ENCODE peak calls at places on chromosomes 3 and 15, in seven cellular contexts. A is tibial nerve; B is suprapubic skin; P is neural progenitor cell; J is CD8-positive, alpha-beta T cell; F is lower lobe of right lung; D is cardiac muscle cell. K is an unnamed sample. For H3K9me3, the result is how much of the 10 kb centered on the place peaks cover.

GRCh38 chr3:197736010-197736490 is 654 bp downstream of the RUBCN start:
- DNase-seq in B (no peak), D (no peak), P (peak), F (no peak), J (peak), A (no peak), K (peak)

GRCh38 chr3:64303401-64303800 is 78.1 kb upstream of the PRICKLE2 start:
- DNase-seq in J (no peak), A (no peak), F (no peak), B (no peak), D (peak), P (no peak), K (no peak)

GRCh38 chr3:16704938-16705337 is 99.7 kb upstream of the DAZL start:
- DNase-seq in D (no peak), J (no peak), A (no peak), B (no peak), F (no peak), P (no peak), K (no peak)

GRCh38 chr3:632571-633170 is 436.1 kb downstream of the CHL1 start:
- DNase-seq in A (no peak), B (no peak), D (peak), P (peak), J (peak), F (no peak), K (peak)

GRCh38 chr15:90413411-90414379 is 25.7 kb downstream of the IQGAP1 start:
- DNase-seq in J (no peak), P (no peak), D (peak), F (no peak), A (no peak), B (no peak), K (no peak)

GRCh38 chr15:50181983-50182232 is at the start of gene SLC27A2:
- DNase-seq in P (peak), F (peak), J (no peak), D (peak), A (no peak), B (no peak), K (no peak)

GRCh38 chr15:70817266-70817665 is 36.7 kb downstream of the LARP6 start:
- DNase-seq in P (no peak), B (no peak), F (no peak), D (no peak), A (no peak), J (no peak), K (no peak)

GRCh38 chr15:38169982-38170381 is 82.7 kb upstream of the SPRED1 start:
- DNase-seq in D (peak), P (no peak), F (no peak), J (no peak), B (no peak), A (no peak), K (no peak)

GRCh38 chr3:182490601-182491485 is 302.5 kb upstream of the ATP11B start:
- DNase-seq in J (no peak), F (no peak), B (no peak), D (peak), A (no peak), P (peak), K (no peak)

GRCh38 chr3:139433089-139433488 is 43.2 kb downstream of the RBP2 start:
- DNase-seq in A (no peak), D (no peak), F (no peak), J (no peak), B (no peak), P (no peak), K (no peak)

GRCh38 chr3:12046406-12046805 is 42.2 kb downstream of the SYN2 start:
- DNase-seq in P (peak), B (no peak), D (no peak), J (no peak), A (no peak), F (no peak), K (no peak)

GRCh38 chr3:101639280-101639963 is 37.5 kb downstream of the ZBTB11 start:
- DNase-seq in D (no peak), B (no peak), P (no peak), A (no peak), J (no peak), F (no peak), K (no peak)

GRCh38 chr15:75712668-75713337 is at the start of gene CSPG4:
- DNase-seq in B (no peak), P (peak), A (peak), D (peak), J (no peak), F (no peak), K (no peak)

GRCh38 chr3:132659000-132659369 is 624 bp downstream of the ACAD11 start:
- DNase-seq in A (no peak), J (no peak), B (no peak), P (peak), D (no peak), F (no peak), K (no peak)

GRCh38 chr15:100725121-100726069 is 123.0 kb downstream of the ASB7 start:
- DNase-seq in B (no peak), J (no peak), F (no peak), A (no peak), D (peak), P (no peak), K (no peak)

GRCh38 chr3:127141921-127142730 is 50.8 kb upstream of the PRR23E start:
- DNase-seq in D (no peak), P (no peak), F (no peak), B (no peak), A (no peak), J (no peak), K (no peak)

GRCh38 chr3:63625161-63625560 is 27.3 kb upstream of the SNTN start:
- DNase-seq in B (no peak), F (no peak), A (no peak), P (no peak), D (peak), J (no peak), K (no peak)

GRCh38 chr3:62403765-62404164 is 30.4 kb upstream of the FEZF2 start:
- DNase-seq in D (no peak), A (no peak), J (no peak), B (no peak), F (no peak), P (no peak), K (no peak)

GRCh38 chr3:8629151-8630021 is 15.2 kb downstream of the SSUH2 start:
- DNase-seq in A (peak), J (no peak), D (peak), F (peak), B (peak), P (no peak), K (no peak)

GRCh38 chr15:68096099-68096498 is 42.0 kb downstream of the PIAS1 start:
- DNase-seq in J (no peak), F (no peak), D (no peak), B (no peak), A (no peak), P (no peak), K (no peak)
- H3K9me3 ChIP-seq in J (under half), F (under half), D (under half), B (under half), A (under half), P (under half), K (under half)

GRCh38 chr3:136546718-136547117 is 205.5 kb downstream of the STAG1 start:
- DNase-seq in A (no peak), F (no peak), P (no peak), J (no peak), D (peak), B (no peak), K (no peak)
- TF ChIP-seq CTCF in A (no peak), F (no peak), P (peak), J (peak), D (peak), B (no peak), K (peak)

DNA sequence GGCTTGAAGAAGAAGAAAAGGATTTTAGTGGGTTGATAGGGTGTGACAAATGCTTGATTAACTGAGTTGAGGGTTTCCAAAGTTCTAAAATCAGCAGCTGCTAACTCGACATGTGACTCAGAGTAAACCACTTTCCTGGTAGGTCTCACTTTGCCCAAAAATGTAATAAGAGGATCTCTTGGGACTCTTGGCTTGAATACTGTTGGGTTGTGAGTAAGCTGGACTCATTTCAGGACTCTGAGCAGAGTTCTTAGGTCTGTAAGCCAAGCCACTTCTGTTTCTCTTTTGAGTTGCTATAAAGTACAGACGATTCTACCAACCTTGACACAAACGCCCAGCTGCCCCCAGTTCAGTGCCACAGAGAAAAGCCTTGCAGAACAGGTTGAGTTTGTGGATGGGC is 241.1 kb downstream of the ZNF621 start:
- DNase-seq in D (peak), P (no peak), F (no peak), B (no peak), A (no peak), J (no peak), K (no peak)
- H3K4me3 ChIP-seq in D (no peak), P (no peak), F (no peak), B (no peak), A (no peak), J (no peak), K (no peak)

GRCh38 chr15:95712785-95713184 is 617.7 kb upstream of the NR2F2 start:
- DNase-seq in A (no peak), P (no peak), B (no peak), F (no peak), D (no peak), J (no peak), K (no peak)
- H3K9me3 ChIP-seq in A (under half), P (under half), B (under half), F (under half), D (under half), J (under half), K (under half)

DNA sequence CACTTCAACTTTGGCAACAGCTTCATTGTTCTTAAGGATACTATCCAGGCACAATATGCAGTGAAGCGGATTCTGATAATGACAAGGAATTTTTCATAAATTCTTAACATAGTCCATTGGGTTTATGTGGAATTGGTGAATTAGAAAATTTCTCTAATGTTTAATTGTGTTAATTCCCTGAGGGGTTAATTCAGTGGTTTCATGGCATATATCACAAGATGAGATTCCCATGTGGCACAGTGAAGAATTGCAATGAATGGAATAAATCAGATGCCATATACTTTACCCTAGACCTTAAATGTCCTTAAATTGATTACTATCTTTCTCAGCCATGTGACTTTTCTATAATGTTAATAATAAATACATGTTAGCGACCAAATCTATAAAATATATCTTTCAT is 1244.1 kb downstream of the ROBO2 start:
- DNase-seq in J (no peak), B (no peak), P (no peak), A (no peak), F (no peak), D (no peak), K (no peak)
- TF ChIP-seq CTCF in J (no peak), B (no peak), P (peak), A (no peak), F (no peak), D (no peak), K (no peak)

GRCh38 chr15:88894348-88894818 is 961 bp downstream of the HAPLN3 start:
- DNase-seq in B (no peak), F (peak), D (peak), P (peak), A (no peak), J (peak), K (no peak)
- H3K4me3 ChIP-seq in B (peak), F (peak), D (peak), P (peak), A (peak), J (peak), K (no peak)

GRCh38 chr3:113314923-113315322 is 103.6 kb downstream of the BOC start:
- DNase-seq in F (no peak), D (no peak), J (no peak), A (no peak), P (no peak), B (no peak), K (no peak)

GRCh38 chr3:113310960-113311359 is 99.6 kb downstream of the BOC start:
- DNase-seq in A (no peak), B (no peak), J (no peak), P (no peak), D (no peak), F (no peak), K (no peak)

DNA sequence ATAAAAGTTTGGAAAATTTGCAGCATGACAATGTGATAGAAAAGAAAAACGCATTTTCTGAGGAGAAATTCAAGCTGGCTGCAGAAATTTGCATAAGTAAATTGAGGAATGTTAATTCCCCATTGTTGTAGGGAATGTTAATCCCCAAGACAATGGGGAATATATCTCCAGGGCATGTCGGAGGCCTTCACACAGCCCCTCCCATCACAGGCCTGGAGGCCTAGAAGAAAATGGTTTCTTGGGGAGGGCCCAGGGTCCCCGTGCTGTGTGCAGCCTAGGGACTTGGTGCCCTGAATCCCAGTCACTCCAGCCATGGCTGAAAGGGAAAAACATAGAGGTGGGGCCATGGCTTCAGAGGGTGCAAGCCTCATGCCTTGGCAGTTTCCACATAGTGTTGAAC is 101.1 kb downstream of the BOC start:
- DNase-seq in F (no peak), P (peak), D (no peak), B (no peak), J (no peak), A (no peak), K (no peak)
- H3K9me3 ChIP-seq in F (under half), P (under half), D (under half), B (under half), J (under half), A (under half), K (under half)

DNA sequence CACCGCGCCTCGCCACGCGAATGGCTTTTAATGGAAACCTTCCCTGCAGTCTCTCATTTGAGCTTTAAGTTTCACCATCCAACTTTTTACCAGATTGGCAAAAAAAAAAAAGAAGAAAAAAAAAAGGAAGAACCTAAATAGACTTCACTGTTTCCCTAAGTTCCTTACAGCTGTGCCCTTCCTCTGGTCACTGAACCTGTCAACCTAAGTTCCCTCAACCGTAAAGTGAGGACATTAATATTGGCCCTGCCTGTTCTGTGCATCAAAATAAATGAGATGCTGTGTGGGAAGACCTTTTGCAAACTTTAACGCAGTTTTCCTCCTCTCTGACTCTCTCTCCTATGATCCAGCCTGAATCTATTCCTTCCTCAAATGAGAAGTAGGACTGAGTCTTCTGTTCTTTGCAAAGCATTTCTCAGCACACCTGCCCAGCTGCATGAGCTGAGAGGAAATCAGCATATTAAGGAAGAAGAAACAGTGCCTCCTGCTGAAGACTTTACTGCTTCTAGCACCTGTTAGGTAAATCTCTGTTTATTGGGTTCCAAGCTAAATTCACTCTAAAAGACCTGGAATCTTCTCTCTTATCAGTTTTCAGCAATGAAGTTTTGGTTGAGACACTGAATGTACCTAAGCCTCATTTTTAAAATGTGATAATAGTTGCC is 99.6 kb upstream of the ETV5 start:
- DNase-seq in J (no peak), F (no peak), A (no peak), D (no peak), P (no peak), B (no peak), K (no peak)
- TF ChIP-seq CTCF in J (no peak), F (no peak), A (no peak), D (no peak), P (no peak), B (no peak), K (peak)

GRCh38 chr15:25931846-25932245 is 68.7 kb upstream of the ATP10A start:
- DNase-seq in F (no peak), J (no peak), D (no peak), B (no peak), P (no peak), A (no peak), K (no peak)

GRCh38 chr15:25930931-25931330 is 67.8 kb upstream of the ATP10A start:
- DNase-seq in D (no peak), J (no peak), F (no peak), A (no peak), B (no peak), P (no peak), K (no peak)

GRCh38 chr15:25937796-25938195 is 74.7 kb upstream of the ATP10A start:
- DNase-seq in P (no peak), A (no peak), J (no peak), D (no peak), F (no peak), B (no peak), K (no peak)

GRCh38 chr15:25936004-25936403 is 72.9 kb upstream of the ATP10A start:
- DNase-seq in D (no peak), P (no peak), J (no peak), B (no peak), F (no peak), A (no peak), K (no peak)

DNA sequence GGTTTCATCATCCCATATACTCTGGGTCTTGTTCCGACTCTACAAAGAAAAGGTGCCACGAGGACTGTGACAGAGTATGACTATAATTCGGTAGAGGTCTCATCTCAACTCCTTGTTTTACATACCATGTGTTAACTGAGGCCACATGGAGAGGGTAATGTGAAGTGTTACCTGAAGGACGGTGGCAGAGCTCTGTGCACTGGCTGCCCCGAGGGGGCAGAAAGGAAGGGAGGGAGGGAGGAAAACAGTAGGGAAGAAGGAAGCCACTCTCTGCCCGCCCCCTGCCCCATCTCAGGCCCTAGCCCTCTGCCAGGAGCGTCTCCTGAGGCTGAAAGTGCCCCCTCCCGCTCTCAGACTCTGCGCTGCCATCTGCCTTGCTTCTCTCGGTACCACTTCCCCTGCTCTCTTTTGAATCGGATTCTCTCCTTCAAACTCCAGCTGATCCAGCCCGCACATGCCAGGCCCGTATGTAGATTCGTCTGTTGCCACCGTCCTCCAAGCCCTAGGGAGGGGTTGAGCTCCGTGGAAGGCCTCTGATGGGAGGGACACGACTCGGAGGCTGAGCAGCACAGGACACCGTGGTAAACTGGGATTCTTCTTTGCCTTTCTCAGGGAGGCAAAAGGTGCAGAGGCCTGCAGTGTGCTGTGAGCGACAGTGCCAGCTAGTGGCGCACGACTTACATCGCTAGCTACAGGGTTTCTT is 70.5 kb upstream of the ATP10A start:
- DNase-seq in A (peak), D (peak), P (peak), F (peak), J (peak), B (no peak), K (no peak)
- H3K4me3 ChIP-seq in A (peak), D (no peak), P (peak), F (peak), J (peak), B (peak), K (no peak)

K was measured in DND-41.